ENCODE peak calls at places on chromosomes 7 and 10, in ten cellular contexts. One of them, this sample, is unnamed.

GRCh38 chr10:128191847-128192246 is 65.6 kb upstream of the MKI67 start:
- DNase-seq in tibial nerve: no peak
- DNase-seq in astrocyte of the spinal cord: no peak
- DNase-seq in central memory CD4-positive, alpha-beta T cell: no peak
- DNase-seq in H54: no peak
- DNase-seq in A172: no peak
- DNase-seq in GM23338: no peak
- DNase-seq in activated T-helper 1 cell treated with anti-CD3 and anti-CD28 coated beads, Interleukin-12 subunit alpha, Interleukin-12 subunit beta, Interleukin-2, Interleukin-4 antibody, amounts not matched to agents 30 ng/mL and 10 ng/mL and 1 ng/mL, durations not matched to agents 14 hours and 24 hours and 36 hours: no peak
- DNase-seq in activated naive CD4-positive, alpha-beta T cell: no peak
- DNase-seq in stomach: no peak
- DNase-seq in this sample: no peak

GRCh38 chr7:108235451-108236061 is 105.4 kb upstream of the LAMB4 start:
- DNase-seq in GM23338: no peak
- DNase-seq in astrocyte of the spinal cord: peak
- DNase-seq in A172: peak
- DNase-seq in activated naive CD4-positive, alpha-beta T cell: no peak
- DNase-seq in stomach: no peak
- DNase-seq in tibial nerve: no peak
- DNase-seq in activated T-helper 1 cell treated with anti-CD3 and anti-CD28 coated beads, Interleukin-12 subunit alpha, Interleukin-12 subunit beta, Interleukin-2, Interleukin-4 antibody, amounts not matched to agents 30 ng/mL and 10 ng/mL and 1 ng/mL, durations not matched to agents 14 hours and 24 hours and 36 hours: no peak
- DNase-seq in central memory CD4-positive, alpha-beta T cell: no peak
- DNase-seq in H54: no peak
- DNase-seq in this sample: no peak

GRCh38 chr10:92688927-92689662 is 660 bp upstream of the HHEX start:
- DNase-seq in central memory CD4-positive, alpha-beta T cell: no peak
- DNase-seq in astrocyte of the spinal cord: peak
- DNase-seq in activated T-helper 1 cell treated with anti-CD3 and anti-CD28 coated beads, Interleukin-12 subunit alpha, Interleukin-12 subunit beta, Interleukin-2, Interleukin-4 antibody, amounts not matched to agents 30 ng/mL and 10 ng/mL and 1 ng/mL, durations not matched to agents 14 hours and 24 hours and 36 hours: no peak
- DNase-seq in GM23338: peak
- DNase-seq in A172: no peak
- DNase-seq in activated naive CD4-positive, alpha-beta T cell: no peak
- DNase-seq in stomach: peak
- DNase-seq in H54: no peak
- DNase-seq in tibial nerve: no peak
- DNase-seq in this sample: peak

GRCh38 chr7:99693427-99694200 is 13.8 kb upstream of the CYP3A5 start:
- DNase-seq in activated T-helper 1 cell treated with anti-CD3 and anti-CD28 coated beads, Interleukin-12 subunit alpha, Interleukin-12 subunit beta, Interleukin-2, Interleukin-4 antibody, amounts not matched to agents 30 ng/mL and 10 ng/mL and 1 ng/mL, durations not matched to agents 14 hours and 24 hours and 36 hours: no peak
- DNase-seq in central memory CD4-positive, alpha-beta T cell: peak
- DNase-seq in tibial nerve: no peak
- DNase-seq in activated naive CD4-positive, alpha-beta T cell: no peak
- DNase-seq in astrocyte of the spinal cord: no peak
- DNase-seq in A172: no peak
- DNase-seq in stomach: peak
- DNase-seq in H54: no peak
- DNase-seq in GM23338: peak
- DNase-seq in this sample: no peak

GRCh38 chr7:118195837-118196474 is 12.0 kb downstream of the LSM8 start:
- DNase-seq in astrocyte of the spinal cord: peak
- DNase-seq in H54: no peak
- DNase-seq in activated naive CD4-positive, alpha-beta T cell: no peak
- DNase-seq in tibial nerve: peak
- DNase-seq in stomach: peak
- DNase-seq in central memory CD4-positive, alpha-beta T cell: peak
- DNase-seq in A172: peak
- DNase-seq in activated T-helper 1 cell treated with anti-CD3 and anti-CD28 coated beads, Interleukin-12 subunit alpha, Interleukin-12 subunit beta, Interleukin-2, Interleukin-4 antibody, amounts not matched to agents 30 ng/mL and 10 ng/mL and 1 ng/mL, durations not matched to agents 14 hours and 24 hours and 36 hours: peak
- DNase-seq in GM23338: peak
- DNase-seq in this sample: no peak

GRCh38 chr7:133936074-133936473 is 191.1 kb upstream of the LRGUK start:
- DNase-seq in activated naive CD4-positive, alpha-beta T cell: no peak
- DNase-seq in tibial nerve: no peak
- DNase-seq in A172: peak
- DNase-seq in H54: no peak
- DNase-seq in activated T-helper 1 cell treated with anti-CD3 and anti-CD28 coated beads, Interleukin-12 subunit alpha, Interleukin-12 subunit beta, Interleukin-2, Interleukin-4 antibody, amounts not matched to agents 30 ng/mL and 10 ng/mL and 1 ng/mL, durations not matched to agents 14 hours and 24 hours and 36 hours: no peak
- DNase-seq in astrocyte of the spinal cord: no peak
- DNase-seq in GM23338: no peak
- DNase-seq in stomach: no peak
- DNase-seq in central memory CD4-positive, alpha-beta T cell: no peak
- DNase-seq in this sample: no peak

GRCh38 chr10:114061148-114061547 is 17.5 kb downstream of the ADRB1 start:
- DNase-seq in H54: no peak
- DNase-seq in activated naive CD4-positive, alpha-beta T cell: no peak
- DNase-seq in activated T-helper 1 cell treated with anti-CD3 and anti-CD28 coated beads, Interleukin-12 subunit alpha, Interleukin-12 subunit beta, Interleukin-2, Interleukin-4 antibody, amounts not matched to agents 30 ng/mL and 10 ng/mL and 1 ng/mL, durations not matched to agents 14 hours and 24 hours and 36 hours: no peak
- DNase-seq in tibial nerve: no peak
- DNase-seq in A172: no peak
- DNase-seq in GM23338: peak
- DNase-seq in stomach: no peak
- DNase-seq in astrocyte of the spinal cord: no peak
- DNase-seq in central memory CD4-positive, alpha-beta T cell: no peak
- DNase-seq in this sample: no peak

GRCh38 chr10:62224606-62225005 is 44.0 kb downstream of the RTKN2 start:
- DNase-seq in activated T-helper 1 cell treated with anti-CD3 and anti-CD28 coated beads, Interleukin-12 subunit alpha, Interleukin-12 subunit beta, Interleukin-2, Interleukin-4 antibody, amounts not matched to agents 30 ng/mL and 10 ng/mL and 1 ng/mL, durations not matched to agents 14 hours and 24 hours and 36 hours: no peak
- DNase-seq in tibial nerve: no peak
- DNase-seq in activated naive CD4-positive, alpha-beta T cell: no peak
- DNase-seq in GM23338: peak
- DNase-seq in central memory CD4-positive, alpha-beta T cell: no peak
- DNase-seq in A172: peak
- DNase-seq in H54: peak
- DNase-seq in stomach: no peak
- DNase-seq in astrocyte of the spinal cord: peak
- DNase-seq in this sample: no peak

GRCh38 chr10:132963430-132963960 is 21.1 kb upstream of the CFAP46 start:
- DNase-seq in activated T-helper 1 cell treated with anti-CD3 and anti-CD28 coated beads, Interleukin-12 subunit alpha, Interleukin-12 subunit beta, Interleukin-2, Interleukin-4 antibody, amounts not matched to agents 30 ng/mL and 10 ng/mL and 1 ng/mL, durations not matched to agents 14 hours and 24 hours and 36 hours: no peak
- DNase-seq in activated naive CD4-positive, alpha-beta T cell: no peak
- DNase-seq in astrocyte of the spinal cord: no peak
- DNase-seq in tibial nerve: no peak
- DNase-seq in A172: no peak
- DNase-seq in H54: no peak
- DNase-seq in GM23338: no peak
- DNase-seq in stomach: no peak
- DNase-seq in central memory CD4-positive, alpha-beta T cell: no peak
- DNase-seq in this sample: no peak

GRCh38 chr7:147510913-147511312 is 1079.7 kb upstream of the C7orf33 start:
- DNase-seq in tibial nerve: no peak
- DNase-seq in H54: peak
- DNase-seq in activated naive CD4-positive, alpha-beta T cell: no peak
- DNase-seq in A172: peak
- DNase-seq in stomach: no peak
- DNase-seq in GM23338: no peak
- DNase-seq in activated T-helper 1 cell treated with anti-CD3 and anti-CD28 coated beads, Interleukin-12 subunit alpha, Interleukin-12 subunit beta, Interleukin-2, Interleukin-4 antibody, amounts not matched to agents 30 ng/mL and 10 ng/mL and 1 ng/mL, durations not matched to agents 14 hours and 24 hours and 36 hours: no peak
- DNase-seq in central memory CD4-positive, alpha-beta T cell: no peak
- DNase-seq in astrocyte of the spinal cord: peak
- DNase-seq in this sample: no peak

GRCh38 chr7:158975526-158976467 is 119.4 kb downstream of the DYNC2I1 start:
- DNase-seq in A172: no peak
- DNase-seq in H54: no peak
- DNase-seq in central memory CD4-positive, alpha-beta T cell: no peak
- DNase-seq in activated naive CD4-positive, alpha-beta T cell: no peak
- DNase-seq in tibial nerve: no peak
- DNase-seq in activated T-helper 1 cell treated with anti-CD3 and anti-CD28 coated beads, Interleukin-12 subunit alpha, Interleukin-12 subunit beta, Interleukin-2, Interleukin-4 antibody, amounts not matched to agents 30 ng/mL and 10 ng/mL and 1 ng/mL, durations not matched to agents 14 hours and 24 hours and 36 hours: peak
- DNase-seq in stomach: no peak
- DNase-seq in GM23338: no peak
- DNase-seq in astrocyte of the spinal cord: no peak
- DNase-seq in this sample: no peak

GRCh38 chr10:52999681-53000080 is 227.1 kb upstream of the MBL2 start:
- DNase-seq in stomach: no peak
- DNase-seq in GM23338: no peak
- DNase-seq in H54: no peak
- DNase-seq in activated naive CD4-positive, alpha-beta T cell: no peak
- DNase-seq in A172: no peak
- DNase-seq in central memory CD4-positive, alpha-beta T cell: no peak
- DNase-seq in activated T-helper 1 cell treated with anti-CD3 and anti-CD28 coated beads, Interleukin-12 subunit alpha, Interleukin-12 subunit beta, Interleukin-2, Interleukin-4 antibody, amounts not matched to agents 30 ng/mL and 10 ng/mL and 1 ng/mL, durations not matched to agents 14 hours and 24 hours and 36 hours: no peak
- DNase-seq in tibial nerve: no peak
- DNase-seq in astrocyte of the spinal cord: no peak
- DNase-seq in this sample: no peak

This sample was measured in KG1.